ENCODE peak calls at places on chromosomes 13 and 19, in four cellular contexts. One of them, this sample, is unnamed.

GRCh38 chr19:2358548-2359173 is 1.4 kb upstream of the TMPRSS9 start:
- DNase-seq in SK-N-SH: no peak
- DNase-seq in H9: no peak
- DNase-seq in PC-9: no peak
- DNase-seq in this sample: no peak

GRCh38 chr19:33640773-33641172 is 19.0 kb downstream of the CHST8 start:
- DNase-seq in SK-N-SH: no peak
- DNase-seq in H9: peak
- DNase-seq in PC-9: no peak
- DNase-seq in this sample: no peak

GRCh38 chr13:35474551-35474950 is 1.9 kb downstream of the MAB21L1 start:
- DNase-seq in SK-N-SH: no peak
- DNase-seq in H9: no peak
- DNase-seq in PC-9: no peak
- DNase-seq in this sample: no peak

GRCh38 chr19:30069535-30070197 is 127.6 kb downstream of the URI1 start:
- DNase-seq in SK-N-SH: no peak
- DNase-seq in H9: peak
- DNase-seq in PC-9: no peak
- DNase-seq in this sample: no peak

GRCh38 chr13:47457631-47458030 is 543.4 kb downstream of the SUCLA2 start:
- DNase-seq in SK-N-SH: no peak
- DNase-seq in H9: no peak
- DNase-seq in PC-9: no peak
- DNase-seq in this sample: no peak

GRCh38 chr13:79987761-79988160 is 353.2 kb downstream of the SPRY2 start:
- DNase-seq in SK-N-SH: no peak
- DNase-seq in H9: no peak
- DNase-seq in PC-9: no peak
- DNase-seq in this sample: peak

GRCh38 chr13:78239681-78240080 is 321.1 kb upstream of the EDNRB start:
- DNase-seq in SK-N-SH: no peak
- DNase-seq in H9: peak
- DNase-seq in PC-9: no peak
- DNase-seq in this sample: no peak

GRCh38 chr19:50248826-50249225 is 45.4 kb downstream of the MYH14 start:
- DNase-seq in SK-N-SH: no peak
- DNase-seq in H9: no peak
- DNase-seq in PC-9: no peak
- DNase-seq in this sample: no peak

GRCh38 chr19:14149509-14149994 is 13.2 kb upstream of the ASF1B start:
- DNase-seq in SK-N-SH: peak
- DNase-seq in H9: no peak
- DNase-seq in PC-9: no peak
- DNase-seq in this sample: no peak

GRCh38 chr13:94061316-94061715 is 418.2 kb downstream of the DCT start:
- DNase-seq in SK-N-SH: no peak
- DNase-seq in H9: no peak
- DNase-seq in PC-9: no peak
- DNase-seq in this sample: no peak

GRCh38 chr13:70568571-70568970 is 460.3 kb upstream of the KLHL1 start:
- DNase-seq in SK-N-SH: peak
- DNase-seq in H9: no peak
- DNase-seq in PC-9: no peak
- DNase-seq in this sample: peak

GRCh38 chr19:17902701-17903100 is 30.1 kb upstream of the CCDC124 start:
- DNase-seq in SK-N-SH: no peak
- DNase-seq in H9: no peak
- DNase-seq in PC-9: no peak
- DNase-seq in this sample: no peak

GRCh38 chr13:70995338-70995737 is 871.7 kb downstream of the DACH1 start:
- DNase-seq in SK-N-SH: no peak
- DNase-seq in H9: no peak
- DNase-seq in PC-9: no peak
- DNase-seq in this sample: no peak

GRCh38 chr13:46181799-46182490 is at the start of gene LCP1:
- DNase-seq in SK-N-SH: no peak
- DNase-seq in H9: no peak
- DNase-seq in PC-9: peak
- DNase-seq in this sample: peak

GRCh38 chr19:42289556-42290041 is 12.3 kb upstream of the PRR19 start:
- DNase-seq in SK-N-SH: no peak
- DNase-seq in H9: no peak
- DNase-seq in PC-9: no peak
- DNase-seq in this sample: no peak

GRCh38 chr19:5987077-5987818 is 9.3 kb upstream of the RANBP3 start:
- DNase-seq in SK-N-SH: peak
- DNase-seq in H9: peak
- DNase-seq in PC-9: peak
- DNase-seq in this sample: peak

GRCh38 chr13:73635166-73635787 is 498.9 kb downstream of the KLF12 start:
- DNase-seq in SK-N-SH: no peak
- DNase-seq in H9: no peak
- DNase-seq in PC-9: no peak
- DNase-seq in this sample: no peak

GRCh38 chr13:113122571-113123225 is at the start of gene F10:
- DNase-seq in SK-N-SH: peak
- DNase-seq in H9: peak
- DNase-seq in PC-9: no peak
- DNase-seq in this sample: no peak

GRCh38 chr19:48962849-48963165 is 2.3 kb upstream of the FTL start:
- DNase-seq in SK-N-SH: no peak
- DNase-seq in H9: no peak
- DNase-seq in PC-9: no peak
- DNase-seq in this sample: no peak

GRCh38 chr13:60329221-60329983 is 67.6 kb upstream of the TDRD3 start:
- DNase-seq in SK-N-SH: peak
- DNase-seq in H9: peak
- DNase-seq in PC-9: no peak
- DNase-seq in this sample: peak

GRCh38 chr13:53001871-53002270 is 26.7 kb upstream of the OLFM4 start:
- DNase-seq in SK-N-SH: no peak
- DNase-seq in H9: no peak
- DNase-seq in PC-9: no peak
- DNase-seq in this sample: no peak

GRCh38 chr13:72290962-72291681 is 424.1 kb upstream of the DACH1 start:
- DNase-seq in SK-N-SH: no peak
- DNase-seq in H9: peak
- DNase-seq in PC-9: peak
- DNase-seq in this sample: peak

GRCh38 chr13:24511824-24512207 is 762 bp downstream of the PARP4 start:
- DNase-seq in SK-N-SH: peak
- DNase-seq in H9: no peak
- DNase-seq in PC-9: no peak
- DNase-seq in this sample: no peak

GRCh38 chr13:110617326-110618072 is 2.2 kb downstream of the NAXD start:
- DNase-seq in SK-N-SH: no peak
- DNase-seq in H9: no peak
- DNase-seq in PC-9: no peak
- DNase-seq in this sample: no peak

GRCh38 chr19:49442793-49443365 is 1.6 kb upstream of the SLC17A7 start:
- DNase-seq in SK-N-SH: peak
- DNase-seq in H9: peak
- DNase-seq in PC-9: peak
- DNase-seq in this sample: peak

DNA sequence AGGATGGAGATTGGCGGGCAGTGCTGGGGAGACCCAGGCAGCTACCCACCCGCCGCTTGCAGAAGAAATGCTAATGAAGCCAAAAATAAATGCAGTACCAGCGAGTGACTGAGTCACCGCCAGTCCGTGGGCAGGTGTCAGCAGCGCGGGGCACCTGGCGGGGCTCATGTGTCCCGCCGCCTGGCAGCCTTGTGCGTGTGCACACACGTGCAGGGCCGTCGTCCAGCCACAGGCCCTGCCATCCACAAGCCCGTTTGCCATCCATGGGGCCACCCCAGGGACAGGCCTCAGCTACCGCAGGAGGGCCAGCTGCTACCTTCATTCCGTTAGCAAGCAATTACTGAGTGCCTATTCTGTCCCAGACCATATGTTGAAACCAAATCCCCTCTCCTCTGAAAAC is 20.5 kb downstream of the NCAN start:
- DNase-seq in SK-N-SH: no peak
- DNase-seq in H9: no peak
- DNase-seq in PC-9: no peak
- DNase-seq in this sample: no peak
- H3K4me2 ChIP-seq in SK-N-SH: no peak
- H3K4me2 ChIP-seq in H9: no peak
- H3K4me2 ChIP-seq in PC-9: no peak
- H3K4me2 ChIP-seq in this sample: no peak

DNA sequence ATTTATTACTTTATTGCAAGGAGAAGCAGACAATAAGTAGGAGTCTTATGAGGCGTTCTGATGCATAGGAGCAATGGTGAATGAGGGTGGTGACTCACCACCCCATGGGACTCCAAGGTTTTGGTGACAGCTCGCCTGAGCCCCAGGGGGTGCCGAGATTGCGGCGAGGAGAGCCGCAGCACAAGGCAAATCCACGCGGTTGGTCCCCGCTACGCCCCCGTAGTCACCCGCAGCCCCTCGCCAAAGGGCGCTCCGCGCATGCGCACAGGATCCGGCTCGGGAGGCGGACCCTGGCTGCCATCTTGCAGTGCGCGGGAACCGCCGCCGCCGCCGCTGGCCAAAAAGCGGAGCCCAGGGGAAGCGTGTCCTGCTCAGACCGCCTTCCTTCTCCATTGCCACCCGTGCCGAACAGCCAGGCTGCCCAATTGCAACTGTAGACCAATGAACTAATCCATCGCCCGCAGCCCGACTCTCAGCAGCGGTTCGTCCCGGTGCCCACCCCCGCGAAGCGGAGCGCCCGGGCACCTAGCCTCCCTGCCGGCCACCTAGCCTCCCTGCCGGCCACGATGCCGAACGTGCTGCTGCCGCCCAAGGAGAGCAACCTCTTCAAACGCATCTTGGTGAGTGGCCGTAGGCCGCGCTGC is at the start of gene NAA16:
- DNase-seq in SK-N-SH: peak
- DNase-seq in H9: peak
- DNase-seq in PC-9: peak
- DNase-seq in this sample: peak
- TF ChIP-seq CTCF in SK-N-SH: no peak
- TF ChIP-seq CTCF in H9: no peak
- TF ChIP-seq CTCF in PC-9: no peak
- TF ChIP-seq CTCF in this sample: no peak

DNA sequence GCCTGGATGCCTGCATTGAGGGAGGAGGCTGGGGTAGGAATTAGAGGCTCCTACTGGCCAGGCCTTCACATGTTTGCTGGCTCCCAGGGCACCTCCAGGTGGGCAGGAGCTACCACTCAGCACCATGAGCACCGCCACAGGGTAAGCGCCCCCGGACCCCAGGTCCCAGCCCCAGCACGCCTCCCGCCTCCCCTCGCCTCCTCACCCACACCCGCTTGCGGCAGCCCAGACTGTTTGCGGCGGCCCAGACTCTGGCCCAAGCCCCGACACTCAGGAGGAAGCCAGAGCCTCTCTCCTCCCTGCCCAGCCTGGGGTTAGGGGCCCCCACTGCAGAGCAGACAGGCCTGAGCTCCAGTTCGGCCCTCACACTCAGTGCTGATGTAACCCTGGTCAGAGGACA is 652 bp downstream of the EPS8L1 start:
- DNase-seq in SK-N-SH: no peak
- DNase-seq in H9: no peak
- DNase-seq in PC-9: no peak
- DNase-seq in this sample: no peak
- H3K4me2 ChIP-seq in SK-N-SH: no peak
- H3K4me2 ChIP-seq in H9: no peak
- H3K4me2 ChIP-seq in PC-9: peak
- H3K4me2 ChIP-seq in this sample: peak

GRCh38 chr19:54137913-54138776 is 583 bp downstream of the CNOT3 start:
- DNase-seq in SK-N-SH: peak
- DNase-seq in H9: no peak
- DNase-seq in PC-9: no peak
- DNase-seq in this sample: no peak
- TF ChIP-seq CTCF in SK-N-SH: peak
- TF ChIP-seq CTCF in H9: peak
- TF ChIP-seq CTCF in PC-9: no peak
- TF ChIP-seq CTCF in this sample: peak

GRCh38 chr13:97307544-97307881 is 85.4 kb downstream of the MBNL2 start:
- DNase-seq in SK-N-SH: no peak
- DNase-seq in H9: no peak
- DNase-seq in PC-9: no peak
- DNase-seq in this sample: no peak
- H3K4me2 ChIP-seq in SK-N-SH: peak
- H3K4me2 ChIP-seq in H9: no peak
- H3K4me2 ChIP-seq in PC-9: no peak
- H3K4me2 ChIP-seq in this sample: peak

This sample was measured in PC-3.